ENCODE peak calls at places on chromosome 13, in five cellular contexts. E, Y, U, A and V are unnamed samples.

GRCh38 chr13:35566340-35566739 is 89.9 kb upstream of the MAB21L1 start:
- DNase-seq in E (no peak), Y (no peak), U (no peak), A (no peak), V (no peak)

GRCh38 chr13:112754281-112755025 is 64.6 kb downstream of the ATP11A start:
- DNase-seq in E (no peak), Y (no peak), U (no peak), A (no peak), V (no peak)

GRCh38 chr13:73754727-73755292 is 379.4 kb downstream of the KLF12 start:
- DNase-seq in E (peak; percentile 14), Y (peak; percentile 40), U (peak; percentile 30), A (peak; percentile 59), V (no peak)

GRCh38 chr13:27607125-27607524 is 13.2 kb downstream of the LNX2 start:
- DNase-seq in E (no peak), Y (peak; percentile 56), U (no peak), A (peak; percentile 50), V (no peak)

GRCh38 chr13:114132419-114133121 is at the start of gene RASA3:
- DNase-seq in E (peak; percentile 89), Y (peak; percentile 38), U (peak; percentile 99), A (no peak), V (no peak)

GRCh38 chr13:63206431-63206830 is 1790.8 kb upstream of the PCDH20 start:
- DNase-seq in E (no peak), Y (no peak), U (no peak), A (no peak), V (no peak)

GRCh38 chr13:112574476-112575294 is 13.3 kb downstream of the TUBGCP3 start:
- DNase-seq in E (no peak), Y (no peak), U (no peak), A (no peak), V (no peak)

GRCh38 chr13:38844581-38844980 is 146.1 kb downstream of the STOML3 start:
- DNase-seq in E (no peak), Y (no peak), U (no peak), A (no peak), V (no peak)

GRCh38 chr13:108383676-108384075 is 114.2 kb downstream of the TNFSF13B start:
- DNase-seq in E (no peak), Y (no peak), U (no peak), A (no peak), V (no peak)

GRCh38 chr13:101554420-101555125 is 102.1 kb downstream of the ITGBL1 start:
- DNase-seq in E (no peak), Y (no peak), U (no peak), A (no peak), V (no peak)

GRCh38 chr13:78054152-78054551 is 135.5 kb upstream of the EDNRB start:
- DNase-seq in E (no peak), Y (no peak), U (no peak), A (no peak), V (no peak)

GRCh38 chr13:87680298-87680697 is 9.1 kb downstream of the SLITRK5 start:
- DNase-seq in E (no peak), Y (no peak), U (peak; percentile 5), A (no peak), V (no peak)

GRCh38 chr13:48493076-48493765 is 39.7 kb downstream of the RCBTB2 start:
- DNase-seq in E (no peak), Y (no peak), U (no peak), A (no peak), V (no peak)

GRCh38 chr13:25046985-25047660 is 48.8 kb upstream of the PABPC3 start:
- DNase-seq in E (no peak), Y (no peak), U (peak; percentile 57), A (no peak), V (no peak)

GRCh38 chr13:76813874-76814273 is 72.3 kb downstream of the KCTD12 start:
- DNase-seq in E (no peak), Y (no peak), U (no peak), A (peak; percentile 15), V (no peak)

GRCh38 chr13:52797176-52797575 is 51.3 kb downstream of the PCDH8 start:
- DNase-seq in E (no peak), Y (no peak), U (no peak), A (no peak), V (no peak)

GRCh38 chr13:49584771-49585182 is 581 bp downstream of the RCBTB1 start:
- DNase-seq in E (no peak), Y (no peak), U (no peak), A (no peak), V (no peak)

GRCh38 chr13:24284876-24285275 is 24.5 kb upstream of the C1QTNF9 start:
- DNase-seq in E (no peak), Y (no peak), U (no peak), A (no peak), V (no peak)

GRCh38 chr13:44543424-44543823 is 32.7 kb downstream of the TSC22D1 start:
- DNase-seq in E (no peak), Y (no peak), U (no peak), A (no peak), V (no peak)

GRCh38 chr13:77544365-77544764 is 8.9 kb downstream of the SCEL start:
- DNase-seq in E (no peak), Y (no peak), U (peak; percentile 16), A (no peak), V (no peak)

GRCh38 chr13:113805431-113806103 is 46.5 kb downstream of the TMEM255B start:
- DNase-seq in E (no peak), Y (no peak), U (no peak), A (no peak), V (no peak)

GRCh38 chr13:29956771-29957170 is 106.4 kb upstream of the UBL3 start:
- DNase-seq in E (no peak), Y (no peak), U (peak; percentile 43), A (no peak), V (no peak)

DNA sequence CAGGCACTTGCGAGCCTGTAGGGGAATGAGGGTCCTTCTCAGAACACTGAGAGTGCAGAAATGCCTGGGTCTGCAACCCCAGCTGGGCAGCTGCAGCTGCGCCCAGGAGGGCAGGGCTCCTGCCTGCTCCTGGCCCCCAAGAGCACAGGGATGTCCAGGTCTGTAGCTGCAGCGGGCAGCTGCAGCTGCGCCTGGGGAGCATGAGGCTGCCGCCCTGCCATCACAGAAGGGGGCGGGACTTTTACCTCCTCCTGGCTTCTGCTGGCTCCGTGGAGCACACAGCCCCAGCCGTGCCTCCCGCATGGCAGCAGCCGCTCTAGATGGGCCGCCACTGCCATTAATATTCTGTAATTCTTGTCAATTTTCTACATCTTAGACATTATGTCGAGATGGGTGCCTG is 17.8 kb downstream of the CPB2 start:
- DNase-seq in E (no peak), Y (no peak), U (no peak), A (no peak), V (no peak)
- TF ChIP-seq ZBTB33 in E (no peak), Y (no peak), U (no peak), A (no peak), V (no peak)

GRCh38 chr13:26310003-26310402 is 56.1 kb downstream of the CDK8 start:
- DNase-seq in E (no peak), Y (no peak), U (no peak), A (no peak), V (no peak)
- TF ChIP-seq ZBTB33 in E (no peak), Y (no peak), U (no peak), A (no peak), V (no peak)

GRCh38 chr13:98478134-98479129 is 98.5 kb downstream of the STK24 start:
- DNase-seq in E (peak; percentile 35), Y (no peak), U (peak; percentile 56), A (no peak), V (peak; percentile 62)
- TF ChIP-seq ZBTB33 in E (no peak), Y (no peak), U (no peak), A (no peak), V (no peak)

GRCh38 chr13:92354583-92354982 is 872.0 kb upstream of the GPC6 start:
- DNase-seq in E (no peak), Y (no peak), U (no peak), A (no peak), V (no peak)
- TF ChIP-seq ZBTB33 in E (no peak), Y (no peak), U (no peak), A (no peak), V (no peak)

GRCh38 chr13:96968027-96968426 is 26.2 kb downstream of the OXGR1 start:
- DNase-seq in E (no peak), Y (no peak), U (no peak), A (no peak), V (no peak)
- TF ChIP-seq ZBTB33 in E (no peak), Y (no peak), U (no peak), A (no peak), V (no peak)

GRCh38 chr13:40679586-40679985 is 13.1 kb upstream of the FOXO1 start:
- DNase-seq in E (no peak), Y (no peak), U (no peak), A (no peak), V (no peak)

GRCh38 chr13:40682449-40683240 is 16.2 kb upstream of the FOXO1 start:
- DNase-seq in E (no peak), Y (no peak), U (no peak), A (no peak), V (no peak)

GRCh38 chr13:40680659-40681323 is 14.3 kb upstream of the FOXO1 start:
- DNase-seq in E (no peak), Y (no peak), U (no peak), A (no peak), V (no peak)

GRCh38 chr13:40677064-40677463 is 10.6 kb upstream of the FOXO1 start:
- DNase-seq in E (no peak), Y (no peak), U (no peak), A (no peak), V (no peak)

GRCh38 chr13:40681341-40682051 is 15.1 kb upstream of the FOXO1 start:
- DNase-seq in E (peak; percentile 32), Y (no peak), U (peak; percentile 59), A (no peak), V (no peak)
- TF ChIP-seq ZBTB33 in E (no peak), Y (no peak), U (no peak), A (no peak), V (no peak)

GRCh38 chr13:107299717-107300116 is 731.8 kb upstream of the ARGLU1 start:
- DNase-seq in E (no peak), Y (no peak), U (no peak), A (no peak), V (no peak)
- TF ChIP-seq ZBTB33 in E (no peak), Y (no peak), U (no peak), A (no peak), V (no peak)